ENCODE peak calls at places on chromosomes 4 and X, in seven cellular contexts. One of them, this sample, is unnamed.

GRCh38 chr4:53688186-53688790 is 97.0 kb upstream of the LNX1 start:
- DNase-seq in mesendoderm: no peak
- DNase-seq in neuronal stem cell: no peak
- DNase-seq in H9: no peak
- DNase-seq in trophoblast cell: peak; percentile 76
- DNase-seq in IMR-90: peak; percentile 100
- DNase-seq in H1: no peak
- DNase-seq in this sample: peak; percentile 99

GRCh38 chr4:6394671-6395081 is 77.7 kb downstream of the PPP2R2C start:
- DNase-seq in trophoblast cell: no peak
- DNase-seq in IMR-90: no peak
- DNase-seq in H9: no peak
- DNase-seq in neuronal stem cell: no peak
- DNase-seq in mesendoderm: no peak
- DNase-seq in H1: no peak
- DNase-seq in this sample: no peak

GRCh38 chr4:24364852-24365251 is 219.5 kb downstream of the DHX15 start:
- DNase-seq in mesendoderm: no peak
- DNase-seq in IMR-90: no peak
- DNase-seq in trophoblast cell: no peak
- DNase-seq in H1: no peak
- DNase-seq in H9: no peak
- DNase-seq in neuronal stem cell: no peak
- DNase-seq in this sample: no peak

GRCh38 chr4:46432923-46433322 is 43.0 kb upstream of the GABRA2 start:
- DNase-seq in H1: no peak
- DNase-seq in neuronal stem cell: no peak
- DNase-seq in trophoblast cell: no peak
- DNase-seq in IMR-90: peak; percentile 85
- DNase-seq in H9: no peak
- DNase-seq in mesendoderm: peak; percentile 39
- DNase-seq in this sample: peak; percentile 84

GRCh38 chr4:7425171-7425570 is 9.6 kb downstream of the PSAPL1 start:
- DNase-seq in IMR-90: no peak
- DNase-seq in trophoblast cell: no peak
- DNase-seq in neuronal stem cell: no peak
- DNase-seq in mesendoderm: no peak
- DNase-seq in H9: peak; percentile 21
- DNase-seq in H1: peak; percentile 35
- DNase-seq in this sample: no peak

GRCh38 chrX:71911023-71911730 is 532 bp downstream of the NHSL2 start:
- DNase-seq in H9: peak; percentile 64
- DNase-seq in trophoblast cell: no peak
- DNase-seq in mesendoderm: peak; percentile 70
- DNase-seq in IMR-90: no peak
- DNase-seq in neuronal stem cell: peak; percentile 42
- DNase-seq in H1: peak; percentile 73
- DNase-seq in this sample: peak; percentile 35

GRCh38 chr4:104868533-104868932 is 278.1 kb upstream of the TET2 start:
- DNase-seq in H1: no peak
- DNase-seq in H9: no peak
- DNase-seq in neuronal stem cell: no peak
- DNase-seq in IMR-90: no peak
- DNase-seq in mesendoderm: no peak
- DNase-seq in trophoblast cell: no peak
- DNase-seq in this sample: no peak

GRCh38 chr4:127203561-127204260 is 429.0 kb upstream of the INTU start:
- DNase-seq in H9: no peak
- DNase-seq in mesendoderm: peak; percentile 13
- DNase-seq in trophoblast cell: peak; percentile 6
- DNase-seq in H1: no peak
- DNase-seq in neuronal stem cell: no peak
- DNase-seq in IMR-90: peak; percentile 86
- DNase-seq in this sample: peak; percentile 49

GRCh38 chrX:53681661-53682060 is 4.9 kb downstream of the HUWE1 start:
- DNase-seq in H1: no peak
- DNase-seq in IMR-90: peak; percentile 14
- DNase-seq in trophoblast cell: peak; percentile 42
- DNase-seq in mesendoderm: no peak
- DNase-seq in H9: no peak
- DNase-seq in neuronal stem cell: no peak
- DNase-seq in this sample: no peak

GRCh38 chr4:1842993-1843448 is 12.9 kb downstream of the LETM1 start:
- DNase-seq in neuronal stem cell: no peak
- DNase-seq in H1: no peak
- DNase-seq in IMR-90: peak; percentile 94
- DNase-seq in trophoblast cell: peak; percentile 75
- DNase-seq in mesendoderm: no peak
- DNase-seq in H9: no peak
- DNase-seq in this sample: peak; percentile 85

GRCh38 chr4:141702472-141703182 is 66.2 kb downstream of the IL15 start:
- DNase-seq in H9: peak; percentile 64
- DNase-seq in trophoblast cell: no peak
- DNase-seq in H1: no peak
- DNase-seq in mesendoderm: peak; percentile 66
- DNase-seq in IMR-90: peak; percentile 49
- DNase-seq in neuronal stem cell: no peak
- DNase-seq in this sample: no peak

GRCh38 chrX:53716328-53717088 is 30.0 kb upstream of the HUWE1 start:
- DNase-seq in trophoblast cell: no peak
- DNase-seq in mesendoderm: no peak
- DNase-seq in IMR-90: peak; percentile 48
- DNase-seq in H1: no peak
- DNase-seq in neuronal stem cell: no peak
- DNase-seq in H9: no peak
- DNase-seq in this sample: no peak

GRCh38 chr4:102759835-102760644 is 728 bp downstream of the MANBA start:
- DNase-seq in neuronal stem cell: peak; percentile 6
- DNase-seq in IMR-90: peak; percentile 68
- DNase-seq in H1: no peak
- DNase-seq in mesendoderm: peak; percentile 58
- DNase-seq in trophoblast cell: peak; percentile 59
- DNase-seq in H9: no peak
- DNase-seq in this sample: peak; percentile 90
- H2BK5ac ChIP-seq in neuronal stem cell: peak overlapping the region; percentile 75
- H2BK5ac ChIP-seq in IMR-90: peak overlapping the region; percentile 77
- H2BK5ac ChIP-seq in H1: no peak overlapping the region
- H2BK5ac ChIP-seq in mesendoderm: no peak overlapping the region
- H2BK5ac ChIP-seq in trophoblast cell: peak overlapping the region; percentile 32
- H2BK5ac ChIP-seq in H9: no peak overlapping the region
- H2BK5ac ChIP-seq in this sample: no peak overlapping the region

DNA sequence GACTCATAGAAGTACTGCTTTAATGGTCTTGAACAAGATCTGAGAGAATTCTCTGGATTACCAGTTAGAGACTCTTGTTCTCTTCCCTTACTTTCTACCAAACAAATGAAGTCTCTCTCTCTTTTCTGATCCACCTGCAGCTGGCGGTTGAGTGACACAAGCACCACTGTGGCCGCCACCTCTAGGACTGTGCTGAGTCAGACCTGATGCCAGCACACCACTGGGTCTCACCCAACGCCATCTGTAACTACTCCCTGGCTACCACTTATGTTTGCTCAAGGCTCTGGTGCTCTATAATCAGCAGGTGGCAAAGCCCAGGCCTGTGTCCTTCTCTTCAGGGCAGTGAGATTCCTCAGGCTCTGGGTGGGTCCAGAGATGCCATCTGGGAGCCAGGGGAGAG is 1173.5 kb downstream of the RPA4 start:
- DNase-seq in IMR-90: no peak
- DNase-seq in H9: no peak
- DNase-seq in neuronal stem cell: no peak
- DNase-seq in trophoblast cell: no peak
- DNase-seq in mesendoderm: no peak
- DNase-seq in H1: no peak
- DNase-seq in this sample: no peak
- H2BK5ac ChIP-seq in IMR-90: no peak overlapping the region
- H2BK5ac ChIP-seq in H9: no peak overlapping the region
- H2BK5ac ChIP-seq in neuronal stem cell: no peak overlapping the region
- H2BK5ac ChIP-seq in trophoblast cell: no peak overlapping the region
- H2BK5ac ChIP-seq in mesendoderm: no peak overlapping the region
- H2BK5ac ChIP-seq in H1: no peak overlapping the region
- H2BK5ac ChIP-seq in this sample: no peak overlapping the region

DNA sequence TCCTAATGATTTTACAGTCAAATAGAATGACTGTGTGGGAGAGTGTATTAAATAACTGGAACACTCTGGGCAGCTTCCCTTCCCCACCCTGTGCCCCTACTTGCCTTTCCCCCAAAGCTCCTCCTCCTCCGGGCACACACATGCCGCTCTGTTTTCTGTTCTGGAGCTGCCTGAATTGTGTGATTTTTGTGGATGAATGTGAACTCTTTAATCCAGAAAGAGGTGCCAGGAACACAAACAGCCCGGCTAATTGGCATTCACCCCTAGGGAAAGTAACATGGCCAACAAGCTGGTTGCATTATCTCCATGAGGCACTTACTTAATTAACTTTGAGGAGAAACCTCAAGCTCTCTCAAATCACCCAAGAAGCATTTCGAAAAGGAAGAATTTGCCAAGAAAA is 28.2 kb downstream of the FGF2 start:
- DNase-seq in H9: no peak
- DNase-seq in H1: no peak
- DNase-seq in neuronal stem cell: no peak
- DNase-seq in mesendoderm: no peak
- DNase-seq in trophoblast cell: no peak
- DNase-seq in IMR-90: no peak
- DNase-seq in this sample: no peak
- H2BK5ac ChIP-seq in H9: no peak overlapping the region
- H2BK5ac ChIP-seq in H1: no peak overlapping the region
- H2BK5ac ChIP-seq in neuronal stem cell: no peak overlapping the region
- H2BK5ac ChIP-seq in mesendoderm: no peak overlapping the region
- H2BK5ac ChIP-seq in trophoblast cell: no peak overlapping the region
- H2BK5ac ChIP-seq in IMR-90: no peak overlapping the region
- H2BK5ac ChIP-seq in this sample: peak overlapping the region; percentile 99

GRCh38 chrX:108134724-108135123 is 43.1 kb downstream of the ATG4A start:
- DNase-seq in IMR-90: no peak
- DNase-seq in neuronal stem cell: no peak
- DNase-seq in H1: peak; percentile 49
- DNase-seq in trophoblast cell: no peak
- DNase-seq in H9: peak; percentile 41
- DNase-seq in mesendoderm: peak; percentile 12
- DNase-seq in this sample: no peak

GRCh38 chrX:108126661-108127060 is 35.1 kb downstream of the ATG4A start:
- DNase-seq in trophoblast cell: no peak
- DNase-seq in mesendoderm: no peak
- DNase-seq in H9: no peak
- DNase-seq in neuronal stem cell: no peak
- DNase-seq in H1: no peak
- DNase-seq in IMR-90: peak; percentile 11
- DNase-seq in this sample: peak; percentile 19

GRCh38 chrX:108130889-108131288 is 39.3 kb downstream of the ATG4A start:
- DNase-seq in mesendoderm: no peak
- DNase-seq in H1: no peak
- DNase-seq in IMR-90: no peak
- DNase-seq in trophoblast cell: no peak
- DNase-seq in H9: no peak
- DNase-seq in neuronal stem cell: no peak
- DNase-seq in this sample: no peak

GRCh38 chrX:108132034-108132433 is 40.5 kb downstream of the ATG4A start:
- DNase-seq in H1: no peak
- DNase-seq in trophoblast cell: no peak
- DNase-seq in mesendoderm: no peak
- DNase-seq in IMR-90: no peak
- DNase-seq in H9: no peak
- DNase-seq in neuronal stem cell: no peak
- DNase-seq in this sample: no peak

GRCh38 chrX:108131471-108131870 is 39.9 kb downstream of the ATG4A start:
- DNase-seq in H9: no peak
- DNase-seq in IMR-90: peak; percentile 42
- DNase-seq in mesendoderm: peak; percentile 11
- DNase-seq in H1: no peak
- DNase-seq in trophoblast cell: peak; percentile 64
- DNase-seq in neuronal stem cell: no peak
- DNase-seq in this sample: no peak
- H2BK5ac ChIP-seq in H9: no peak overlapping the region
- H2BK5ac ChIP-seq in IMR-90: no peak overlapping the region
- H2BK5ac ChIP-seq in mesendoderm: no peak overlapping the region
- H2BK5ac ChIP-seq in H1: no peak overlapping the region
- H2BK5ac ChIP-seq in trophoblast cell: no peak overlapping the region
- H2BK5ac ChIP-seq in neuronal stem cell: no peak overlapping the region
- H2BK5ac ChIP-seq in this sample: no peak overlapping the region

GRCh38 chr4:125187221-125187620 is 127.5 kb upstream of the FAT4 start:
- DNase-seq in trophoblast cell: no peak
- DNase-seq in H1: no peak
- DNase-seq in neuronal stem cell: no peak
- DNase-seq in H9: no peak
- DNase-seq in mesendoderm: no peak
- DNase-seq in IMR-90: peak; percentile 75
- DNase-seq in this sample: peak; percentile 44
- H2BK5ac ChIP-seq in trophoblast cell: no peak overlapping the region
- H2BK5ac ChIP-seq in H1: no peak overlapping the region
- H2BK5ac ChIP-seq in neuronal stem cell: no peak overlapping the region
- H2BK5ac ChIP-seq in H9: no peak overlapping the region
- H2BK5ac ChIP-seq in mesendoderm: no peak overlapping the region
- H2BK5ac ChIP-seq in IMR-90: peak overlapping the region; percentile 47
- H2BK5ac ChIP-seq in this sample: no peak overlapping the region

GRCh38 chrX:107902721-107903120 is 77.1 kb downstream of the MID2 start:
- DNase-seq in H9: no peak
- DNase-seq in trophoblast cell: no peak
- DNase-seq in neuronal stem cell: no peak
- DNase-seq in IMR-90: no peak
- DNase-seq in H1: no peak
- DNase-seq in mesendoderm: no peak
- DNase-seq in this sample: no peak
- H2BK5ac ChIP-seq in H9: no peak overlapping the region
- H2BK5ac ChIP-seq in trophoblast cell: no peak overlapping the region
- H2BK5ac ChIP-seq in neuronal stem cell: no peak overlapping the region
- H2BK5ac ChIP-seq in IMR-90: no peak overlapping the region
- H2BK5ac ChIP-seq in H1: no peak overlapping the region
- H2BK5ac ChIP-seq in mesendoderm: no peak overlapping the region
- H2BK5ac ChIP-seq in this sample: no peak overlapping the region

GRCh38 chrX:70694339-70695122 is 214.0 kb downstream of the TEX11 start:
- DNase-seq in H1: no peak
- DNase-seq in neuronal stem cell: no peak
- DNase-seq in H9: no peak
- DNase-seq in mesendoderm: no peak
- DNase-seq in IMR-90: no peak
- DNase-seq in trophoblast cell: peak; percentile 0
- DNase-seq in this sample: no peak
- H2BK5ac ChIP-seq in H1: no peak overlapping the region
- H2BK5ac ChIP-seq in neuronal stem cell: no peak overlapping the region
- H2BK5ac ChIP-seq in H9: no peak overlapping the region
- H2BK5ac ChIP-seq in mesendoderm: no peak overlapping the region
- H2BK5ac ChIP-seq in IMR-90: no peak overlapping the region
- H2BK5ac ChIP-seq in trophoblast cell: no peak overlapping the region
- H2BK5ac ChIP-seq in this sample: no peak overlapping the region

GRCh38 chr4:185192059-185192458 is 11.7 kb downstream of the CFAP97 start:
- DNase-seq in neuronal stem cell: no peak
- DNase-seq in mesendoderm: no peak
- DNase-seq in trophoblast cell: no peak
- DNase-seq in IMR-90: no peak
- DNase-seq in H9: no peak
- DNase-seq in H1: no peak
- DNase-seq in this sample: no peak
- H2BK5ac ChIP-seq in neuronal stem cell: no peak overlapping the region
- H2BK5ac ChIP-seq in mesendoderm: no peak overlapping the region
- H2BK5ac ChIP-seq in trophoblast cell: no peak overlapping the region
- H2BK5ac ChIP-seq in IMR-90: no peak overlapping the region
- H2BK5ac ChIP-seq in H9: no peak overlapping the region
- H2BK5ac ChIP-seq in H1: no peak overlapping the region
- H2BK5ac ChIP-seq in this sample: no peak overlapping the region

DNA sequence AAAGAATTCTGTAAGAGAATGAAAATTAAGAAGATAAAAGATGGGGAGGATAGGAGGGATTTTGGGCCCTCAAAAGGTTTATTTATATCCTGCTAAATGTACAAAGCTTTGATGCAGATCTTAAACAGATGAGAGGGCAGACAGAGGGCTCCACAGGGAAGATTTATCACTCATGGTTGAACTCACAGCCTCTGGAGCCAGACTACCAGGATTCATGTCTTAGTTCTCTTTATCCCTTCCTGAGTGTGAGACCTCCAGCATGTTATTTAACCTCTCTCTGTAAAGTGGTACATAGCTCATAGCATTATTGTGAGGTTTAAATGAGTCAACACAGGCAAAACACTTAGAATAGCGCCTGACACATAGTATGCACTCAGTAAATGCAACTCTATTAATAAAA is 74.4 kb downstream of the SOWAHB start:
- DNase-seq in IMR-90: peak; percentile 32
- DNase-seq in H9: no peak
- DNase-seq in trophoblast cell: no peak
- DNase-seq in mesendoderm: no peak
- DNase-seq in H1: no peak
- DNase-seq in neuronal stem cell: no peak
- DNase-seq in this sample: peak; percentile 80
- H2BK5ac ChIP-seq in IMR-90: no peak overlapping the region
- H2BK5ac ChIP-seq in H9: no peak overlapping the region
- H2BK5ac ChIP-seq in trophoblast cell: no peak overlapping the region
- H2BK5ac ChIP-seq in mesendoderm: no peak overlapping the region
- H2BK5ac ChIP-seq in H1: no peak overlapping the region
- H2BK5ac ChIP-seq in neuronal stem cell: no peak overlapping the region
- H2BK5ac ChIP-seq in this sample: no peak overlapping the region

This sample was measured in mesenchymal stem cell.